ENCODE peak calls at places on chromosomes 5 and 9, in nine cellular contexts. V is Peyer's patch; F is GM23248; O is substantia nigra; G is dorsolateral prefrontal cortex; T is A549; L is CD4-positive, alpha-beta memory T cell; E is heart right ventricle; B is prostate gland. A is an unnamed sample.

GRCh38 chr5:74296685-74297084 is 343.8 kb downstream of the ENC1 start:
- DNase-seq in V (no peak), F (no peak), O (no peak), G (no peak), T (no peak), L (no peak), E (no peak), B (peak), A (no peak)

GRCh38 chr5:115419794-115420585 is 123.5 kb upstream of the CCDC112 start:
- DNase-seq in V (no peak), F (peak), O (no peak), G (no peak), T (peak), L (no peak), E (no peak), B (no peak), A (no peak)

GRCh38 chr5:38420691-38421395 is 135.6 kb downstream of the LIFR start:
- DNase-seq in V (no peak), F (peak), O (peak), G (peak), T (peak), L (peak), E (peak), B (peak), A (peak)

GRCh38 chr9:104970588-104970987 is 42.6 kb upstream of the ABCA1 start:
- DNase-seq in V (no peak), F (peak), O (no peak), G (no peak), T (no peak), L (no peak), E (no peak), B (no peak), A (no peak)

GRCh38 chr9:93697352-93698139 is 121.2 kb downstream of the PHF2 start:
- DNase-seq in V (no peak), F (no peak), O (no peak), G (no peak), T (no peak), L (no peak), E (no peak), B (no peak), A (no peak)

GRCh38 chr9:128787583-128788156 is 617 bp downstream of the TBC1D13 start:
- DNase-seq in V (no peak), F (peak), O (no peak), G (no peak), T (peak), L (no peak), E (no peak), B (peak), A (no peak)

GRCh38 chr9:136100700-136101614 is 5.9 kb upstream of the NACC2 start:
- DNase-seq in V (no peak), F (no peak), O (no peak), G (no peak), T (no peak), L (no peak), E (no peak), B (no peak), A (no peak)

GRCh38 chr9:99105152-99106043 is 485 bp downstream of the TGFBR1 start:
- DNase-seq in V (peak), F (peak), O (peak), G (peak), T (peak), L (peak), E (peak), B (peak), A (peak)

GRCh38 chr5:146447734-146448380 is 724 bp downstream of the TCERG1 start:
- DNase-seq in V (no peak), F (peak), O (no peak), G (peak), T (no peak), L (peak), E (no peak), B (no peak), A (no peak)

GRCh38 chr9:133050142-133050541 is 11.6 kb upstream of the CEL start:
- DNase-seq in V (no peak), F (no peak), O (no peak), G (no peak), T (no peak), L (no peak), E (no peak), B (no peak), A (no peak)

GRCh38 chr9:107335331-107335730 is 52.3 kb downstream of the RAD23B start:
- DNase-seq in V (no peak), F (no peak), O (no peak), G (no peak), T (no peak), L (no peak), E (no peak), B (no peak), A (no peak)

GRCh38 chr9:23811633-23812032 is 14.4 kb downstream of the ELAVL2 start:
- DNase-seq in V (no peak), F (no peak), O (no peak), G (no peak), T (no peak), L (no peak), E (no peak), B (no peak), A (no peak)

GRCh38 chr5:18088020-18088579 is 453.8 kb downstream of the TAF11L14 start:
- DNase-seq in V (no peak), F (no peak), O (no peak), G (no peak), T (no peak), L (no peak), E (no peak), B (no peak), A (no peak)

GRCh38 chr9:137369111-137369787 is 53.7 kb downstream of the EXD3 start:
- DNase-seq in V (peak), F (no peak), O (no peak), G (peak), T (no peak), L (no peak), E (no peak), B (no peak), A (peak)

GRCh38 chr5:144374637-144375036 is 204.0 kb downstream of the KCTD16 start:
- DNase-seq in V (no peak), F (no peak), O (no peak), G (no peak), T (no peak), L (no peak), E (no peak), B (no peak), A (no peak)

GRCh38 chr5:168048486-168048885 is 243.0 kb upstream of the WWC1 start:
- DNase-seq in V (no peak), F (peak), O (no peak), G (no peak), T (no peak), L (no peak), E (no peak), B (no peak), A (no peak)

GRCh38 chr5:139975306-139975705 is 67.8 kb downstream of the NRG2 start:
- DNase-seq in V (no peak), F (no peak), O (no peak), G (no peak), T (no peak), L (no peak), E (no peak), B (no peak), A (no peak)

GRCh38 chr9:108512426-108513173 is 343.2 kb downstream of the ACTL7B start:
- DNase-seq in V (no peak), F (peak), O (no peak), G (no peak), T (no peak), L (no peak), E (no peak), B (no peak), A (no peak)

GRCh38 chr9:96140401-96141180 is 161.4 kb downstream of the HSD17B3 start:
- DNase-seq in V (no peak), F (peak), O (no peak), G (peak), T (no peak), L (no peak), E (no peak), B (no peak), A (peak)

GRCh38 chr5:150119421-150120061 is 33.2 kb upstream of the CSF1R start:
- DNase-seq in V (peak), F (no peak), O (no peak), G (no peak), T (no peak), L (no peak), E (no peak), B (no peak), A (peak)

GRCh38 chr5:168346417-168346816 is 55.0 kb downstream of the WWC1 start:
- DNase-seq in V (no peak), F (no peak), O (no peak), G (no peak), T (no peak), L (no peak), E (no peak), B (peak), A (no peak)

GRCh38 chr9:104386425-104387069 is 117.5 kb upstream of the OR13F1 start:
- DNase-seq in V (no peak), F (peak), O (no peak), G (no peak), T (peak), L (no peak), E (no peak), B (no peak), A (no peak)

GRCh38 chr5:163867324-163867723 is 361.9 kb downstream of the MAT2B start:
- DNase-seq in V (no peak), F (no peak), O (no peak), G (no peak), T (no peak), L (no peak), E (no peak), B (no peak), A (no peak)

GRCh38 chr5:1343315-1343751 is 1.6 kb downstream of the CLPTM1L start:
- DNase-seq in V (peak), F (peak), O (no peak), G (no peak), T (no peak), L (no peak), E (no peak), B (no peak), A (no peak)

GRCh38 chr5:150211156-150212030 is 21.5 kb downstream of the SLC6A7 start:
- DNase-seq in V (peak), F (no peak), O (no peak), G (no peak), T (no peak), L (no peak), E (no peak), B (no peak), A (no peak)

GRCh38 chr9:115640887-115641286 is 512.7 kb upstream of the PAPPA start:
- DNase-seq in V (no peak), F (peak), O (no peak), G (no peak), T (no peak), L (no peak), E (no peak), B (no peak), A (no peak)

GRCh38 chr5:72646467-72646866 is 139.3 kb upstream of the ZNF366 start:
- DNase-seq in V (no peak), F (no peak), O (no peak), G (no peak), T (no peak), L (no peak), E (no peak), B (no peak), A (no peak)

GRCh38 chr9:88425538-88425950 is 37.3 kb downstream of the SPIN1 start:
- DNase-seq in V (no peak), F (peak), O (no peak), G (no peak), T (no peak), L (no peak), E (no peak), B (no peak), A (no peak)

GRCh38 chr5:54758038-54758437 is 227.4 kb downstream of the ESM1 start:
- DNase-seq in V (no peak), F (peak), O (no peak), G (no peak), T (no peak), L (no peak), E (no peak), B (no peak), A (no peak)

GRCh38 chr5:90901263-90901662 is 342.7 kb downstream of the ADGRV1 start:
- DNase-seq in V (no peak), F (no peak), O (no peak), G (no peak), T (no peak), L (no peak), E (no peak), B (no peak), A (no peak)

GRCh38 chr9:2523601-2524000 is 98.0 kb upstream of the VLDLR start:
- DNase-seq in V (no peak), F (no peak), O (no peak), G (no peak), T (no peak), L (no peak), E (no peak), B (no peak), A (no peak)

GRCh38 chr9:107693620-107694326 is 204.2 kb upstream of the KLF4 start:
- DNase-seq in V (no peak), F (peak), O (no peak), G (no peak), T (no peak), L (no peak), E (no peak), B (no peak), A (no peak)

GRCh38 chr5:157279605-157280239 is 13.8 kb downstream of the CYFIP2 start:
- DNase-seq in V (no peak), F (peak), O (no peak), G (no peak), T (no peak), L (no peak), E (no peak), B (no peak), A (no peak)

GRCh38 chr9:83965350-83966208 is 14.4 kb downstream of the HNRNPK start:
- DNase-seq in V (no peak), F (no peak), O (no peak), G (no peak), T (no peak), L (no peak), E (no peak), B (no peak), A (no peak)

GRCh38 chr5:123449424-123449823 is 26.2 kb upstream of the CEP120 start:
- DNase-seq in V (no peak), F (no peak), O (no peak), G (no peak), T (no peak), L (no peak), E (no peak), B (no peak), A (no peak)

GRCh38 chr5:84791730-84792129 is 407.1 kb upstream of the EDIL3 start:
- DNase-seq in V (no peak), F (no peak), O (no peak), G (no peak), T (no peak), L (no peak), E (no peak), B (no peak), A (no peak)

GRCh38 chr5:137858223-137858916 is 9.3 kb upstream of the MYOT start:
- DNase-seq in V (no peak), F (peak), O (no peak), G (no peak), T (no peak), L (no peak), E (no peak), B (no peak), A (no peak)

GRCh38 chr9:618478-618877 is 223.0 kb upstream of the DMRT1 start:
- DNase-seq in V (no peak), F (peak), O (no peak), G (no peak), T (no peak), L (no peak), E (no peak), B (no peak), A (no peak)

GRCh38 chr9:19161257-19162025 is 34.1 kb upstream of the PLIN2 start:
- DNase-seq in V (no peak), F (peak), O (no peak), G (no peak), T (peak), L (peak), E (no peak), B (peak), A (peak)
- H3K27ac ChIP-seq in V (peak), F (peak), O (no peak), G (no peak), T (peak), L (peak), E (no peak), B (no peak), A (peak)

DNA sequence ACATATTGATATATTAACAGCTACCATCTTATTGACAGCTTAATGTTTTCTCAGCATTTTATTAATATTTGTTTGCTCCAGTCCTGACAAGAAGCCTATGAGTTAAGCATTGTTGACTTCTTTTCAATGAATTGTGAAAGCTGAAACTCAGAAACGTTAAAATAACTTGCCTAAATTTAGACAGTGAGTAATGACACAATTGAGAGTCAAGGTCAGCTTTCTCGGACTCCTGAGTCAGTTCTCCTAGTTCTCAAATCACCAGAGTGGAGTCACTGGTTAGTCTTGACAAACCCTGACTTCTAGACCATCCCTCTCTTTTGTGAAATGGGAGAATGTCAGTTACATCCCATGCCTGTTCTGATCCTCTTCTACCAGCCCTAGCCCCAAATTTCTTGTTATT is 222.7 kb upstream of the ACO1 start:
- DNase-seq in V (no peak), F (no peak), O (no peak), G (no peak), T (no peak), L (no peak), E (no peak), B (no peak), A (no peak)
- H3K27ac ChIP-seq in V (no peak), F (no peak), O (no peak), G (no peak), T (no peak), L (no peak), E (no peak), B (no peak), A (no peak)

GRCh38 chr9:109779711-109780452 is at the start of gene PALM2AKAP2:
- DNase-seq in V (peak), F (peak), O (peak), G (peak), T (peak), L (no peak), E (peak), B (peak), A (peak)
- H3K27ac ChIP-seq in V (no peak), F (peak), O (peak), G (no peak), T (peak), L (no peak), E (peak), B (no peak), A (peak)

DNA sequence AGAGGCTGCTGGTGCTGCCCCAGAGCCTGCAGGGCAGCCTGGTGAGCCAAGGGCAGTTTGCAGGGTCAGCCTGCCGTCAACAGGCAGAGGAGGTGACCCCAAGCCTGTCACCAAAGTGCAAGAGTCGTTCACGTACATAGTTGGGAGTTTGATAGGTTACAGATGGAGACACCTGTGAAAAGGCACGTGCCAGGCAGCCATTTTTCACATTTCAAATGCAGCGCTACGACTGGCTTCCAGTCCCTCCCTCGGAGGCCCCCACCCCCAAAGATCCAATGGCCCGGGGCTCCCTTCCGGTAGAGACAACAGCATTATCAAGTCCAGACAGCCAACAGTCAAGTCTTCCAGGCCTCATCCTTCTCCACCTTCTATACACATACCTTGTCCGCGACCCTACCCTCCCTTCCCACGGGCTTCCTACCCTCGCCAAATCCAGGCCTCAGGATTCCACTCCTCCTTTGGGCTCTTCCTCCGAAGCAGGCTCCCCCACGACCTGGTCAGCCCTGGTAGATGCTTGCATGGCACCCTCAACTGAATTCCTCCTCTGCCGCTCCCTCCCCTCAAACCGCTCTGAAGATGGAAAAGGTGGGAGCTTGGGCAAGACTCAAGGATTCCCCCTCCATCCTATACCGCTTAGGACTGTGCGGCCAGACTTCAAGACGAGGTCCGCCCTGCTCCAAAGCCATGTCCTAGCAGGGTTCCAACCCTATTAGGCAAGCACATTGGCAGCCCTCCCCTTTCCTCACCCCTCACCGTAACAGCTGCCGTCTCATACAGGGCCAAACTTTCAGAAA is 13.2 kb downstream of the HNRNPH1 start:
- DNase-seq in V (peak), F (no peak), O (no peak), G (no peak), T (no peak), L (no peak), E (no peak), B (no peak), A (peak)
- H3K27ac ChIP-seq in V (no peak), F (no peak), O (no peak), G (no peak), T (no peak), L (no peak), E (no peak), B (no peak), A (peak)

GRCh38 chr9:111993319-111993718 is 96.7 kb downstream of the UGCG start:
- DNase-seq in V (no peak), F (no peak), O (no peak), G (no peak), T (no peak), L (no peak), E (no peak), B (no peak), A (no peak)
- H3K27ac ChIP-seq in V (no peak), F (no peak), O (no peak), G (no peak), T (peak), L (no peak), E (no peak), B (no peak), A (no peak)

GRCh38 chr9:130886981-130887380 is 9.6 kb downstream of the QRFP start:
- DNase-seq in V (no peak), F (no peak), O (no peak), G (no peak), T (no peak), L (no peak), E (no peak), B (no peak), A (no peak)

GRCh38 chr9:130890124-130890523 is 6.5 kb downstream of the QRFP start:
- DNase-seq in V (no peak), F (no peak), O (no peak), G (no peak), T (no peak), L (no peak), E (no peak), B (no peak), A (no peak)

GRCh38 chr9:130888146-130888885 is 8.3 kb downstream of the QRFP start:
- DNase-seq in V (no peak), F (no peak), O (no peak), G (no peak), T (no peak), L (no peak), E (no peak), B (no peak), A (no peak)

GRCh38 chr9:130885422-130886375 is 10.9 kb downstream of the QRFP start:
- DNase-seq in V (no peak), F (no peak), O (no peak), G (no peak), T (no peak), L (no peak), E (no peak), B (no peak), A (peak)

GRCh38 chr9:130887494-130888144 is 9.0 kb downstream of the QRFP start:
- DNase-seq in V (no peak), F (no peak), O (no peak), G (no peak), T (no peak), L (no peak), E (no peak), B (no peak), A (no peak)
- H3K27ac ChIP-seq in V (no peak), F (no peak), O (no peak), G (no peak), T (no peak), L (no peak), E (no peak), B (no peak), A (no peak)

A was measured in sigmoid colon.